ENCODE peak calls at places on chromosomes 2 and 18, in seven cellular contexts. One of them, this sample, is unnamed.

GRCh38 chr2:97699765-97700444 is 13.5 kb upstream of the ZAP70 start:
- DNase-seq in AG08396: peak; percentile 68
- DNase-seq in CD4-positive, alpha-beta T cell: peak; percentile 67
- DNase-seq in effector memory CD8-positive, alpha-beta T cell: peak; percentile 59
- DNase-seq in left colon: no peak
- DNase-seq in Right ventricle myocardium superior: no peak
- DNase-seq in Calu3: peak; percentile 73
- DNase-seq in this sample: peak; percentile 83

GRCh38 chr18:7941533-7941932 is 374.4 kb downstream of the PTPRM start:
- DNase-seq in Calu3: peak; percentile 74
- DNase-seq in effector memory CD8-positive, alpha-beta T cell: no peak
- DNase-seq in AG08396: no peak
- DNase-seq in Right ventricle myocardium superior: no peak
- DNase-seq in left colon: peak; percentile 81
- DNase-seq in CD4-positive, alpha-beta T cell: no peak
- DNase-seq in this sample: no peak

GRCh38 chr18:46469186-46469915 is 187.7 kb downstream of the LOXHD1 start:
- DNase-seq in CD4-positive, alpha-beta T cell: no peak
- DNase-seq in AG08396: no peak
- DNase-seq in Right ventricle myocardium superior: no peak
- DNase-seq in Calu3: no peak
- DNase-seq in effector memory CD8-positive, alpha-beta T cell: no peak
- DNase-seq in left colon: no peak
- DNase-seq in this sample: peak; percentile 14

GRCh38 chr2:136136921-136137320 is 19.0 kb upstream of the CXCR4 start:
- DNase-seq in CD4-positive, alpha-beta T cell: no peak
- DNase-seq in Calu3: peak; percentile 35
- DNase-seq in AG08396: no peak
- DNase-seq in effector memory CD8-positive, alpha-beta T cell: peak; percentile 42
- DNase-seq in Right ventricle myocardium superior: no peak
- DNase-seq in left colon: no peak
- DNase-seq in this sample: no peak

GRCh38 chr2:55047677-55048299 is 2.5 kb downstream of the RTN4 start:
- DNase-seq in effector memory CD8-positive, alpha-beta T cell: no peak
- DNase-seq in Right ventricle myocardium superior: no peak
- DNase-seq in left colon: no peak
- DNase-seq in CD4-positive, alpha-beta T cell: no peak
- DNase-seq in AG08396: no peak
- DNase-seq in Calu3: peak; percentile 18
- DNase-seq in this sample: no peak

GRCh38 chr2:74138952-74139323 is 8.8 kb downstream of the BOLA3 start:
- DNase-seq in Calu3: no peak
- DNase-seq in left colon: no peak
- DNase-seq in Right ventricle myocardium superior: no peak
- DNase-seq in AG08396: no peak
- DNase-seq in effector memory CD8-positive, alpha-beta T cell: no peak
- DNase-seq in CD4-positive, alpha-beta T cell: no peak
- DNase-seq in this sample: no peak

GRCh38 chr2:28294451-28294850 is 98.2 kb upstream of the FOSL2 start:
- DNase-seq in left colon: no peak
- DNase-seq in Right ventricle myocardium superior: no peak
- DNase-seq in Calu3: no peak
- DNase-seq in CD4-positive, alpha-beta T cell: no peak
- DNase-seq in AG08396: no peak
- DNase-seq in effector memory CD8-positive, alpha-beta T cell: no peak
- DNase-seq in this sample: no peak

GRCh38 chr2:238908960-238909951 is 61.4 kb downstream of the TWIST2 start:
- DNase-seq in Right ventricle myocardium superior: peak; percentile 81
- DNase-seq in CD4-positive, alpha-beta T cell: peak; percentile 27
- DNase-seq in left colon: no peak
- DNase-seq in Calu3: no peak
- DNase-seq in AG08396: no peak
- DNase-seq in effector memory CD8-positive, alpha-beta T cell: no peak
- DNase-seq in this sample: peak; percentile 85

GRCh38 chr2:190343500-190344274 is at the start of gene INPP1:
- DNase-seq in AG08396: peak; percentile 83
- DNase-seq in Calu3: peak; percentile 61
- DNase-seq in Right ventricle myocardium superior: peak; percentile 84
- DNase-seq in CD4-positive, alpha-beta T cell: peak; percentile 48
- DNase-seq in effector memory CD8-positive, alpha-beta T cell: peak; percentile 21
- DNase-seq in left colon: peak; percentile 80
- DNase-seq in this sample: peak; percentile 78

GRCh38 chr18:80076379-80076778 is 32.7 kb upstream of the ADNP2 start:
- DNase-seq in Calu3: no peak
- DNase-seq in AG08396: no peak
- DNase-seq in left colon: no peak
- DNase-seq in Right ventricle myocardium superior: no peak
- DNase-seq in CD4-positive, alpha-beta T cell: no peak
- DNase-seq in effector memory CD8-positive, alpha-beta T cell: no peak
- DNase-seq in this sample: no peak

GRCh38 chr2:232120911-232121310 is 159.4 kb downstream of the DIS3L2 start:
- DNase-seq in left colon: no peak
- DNase-seq in Calu3: no peak
- DNase-seq in CD4-positive, alpha-beta T cell: no peak
- DNase-seq in Right ventricle myocardium superior: no peak
- DNase-seq in effector memory CD8-positive, alpha-beta T cell: no peak
- DNase-seq in AG08396: no peak
- DNase-seq in this sample: no peak

GRCh38 chr2:192194065-192194865 is 468 bp downstream of the TMEFF2 start:
- DNase-seq in left colon: no peak
- DNase-seq in Right ventricle myocardium superior: peak; percentile 44
- DNase-seq in Calu3: peak; percentile 27
- DNase-seq in AG08396: peak; percentile 46
- DNase-seq in effector memory CD8-positive, alpha-beta T cell: peak; percentile 4
- DNase-seq in CD4-positive, alpha-beta T cell: peak; percentile 34
- DNase-seq in this sample: peak; percentile 32

GRCh38 chr2:174053285-174053684 is 88.1 kb upstream of the SP3 start:
- DNase-seq in Right ventricle myocardium superior: no peak
- DNase-seq in Calu3: no peak
- DNase-seq in effector memory CD8-positive, alpha-beta T cell: no peak
- DNase-seq in left colon: no peak
- DNase-seq in AG08396: no peak
- DNase-seq in CD4-positive, alpha-beta T cell: no peak
- DNase-seq in this sample: no peak

GRCh38 chr2:221787561-221787960 is 215.5 kb upstream of the EPHA4 start:
- DNase-seq in Calu3: no peak
- DNase-seq in AG08396: no peak
- DNase-seq in effector memory CD8-positive, alpha-beta T cell: no peak
- DNase-seq in Right ventricle myocardium superior: no peak
- DNase-seq in CD4-positive, alpha-beta T cell: no peak
- DNase-seq in left colon: no peak
- DNase-seq in this sample: no peak

GRCh38 chr2:3459185-3460015 is 59.9 kb downstream of the ADI1 start:
- DNase-seq in Calu3: no peak
- DNase-seq in CD4-positive, alpha-beta T cell: no peak
- DNase-seq in effector memory CD8-positive, alpha-beta T cell: no peak
- DNase-seq in AG08396: no peak
- DNase-seq in Right ventricle myocardium superior: peak; percentile 83
- DNase-seq in left colon: no peak
- DNase-seq in this sample: no peak

GRCh38 chr2:135904590-135904989 is 28.3 kb upstream of the MCM6 start:
- DNase-seq in CD4-positive, alpha-beta T cell: no peak
- DNase-seq in effector memory CD8-positive, alpha-beta T cell: no peak
- DNase-seq in Calu3: no peak
- DNase-seq in left colon: no peak
- DNase-seq in Right ventricle myocardium superior: no peak
- DNase-seq in AG08396: peak; percentile 22
- DNase-seq in this sample: peak; percentile 14

GRCh38 chr2:173235947-173236803 is 118.5 kb upstream of the CDCA7 start:
- DNase-seq in CD4-positive, alpha-beta T cell: no peak
- DNase-seq in AG08396: no peak
- DNase-seq in Calu3: no peak
- DNase-seq in effector memory CD8-positive, alpha-beta T cell: no peak
- DNase-seq in Right ventricle myocardium superior: no peak
- DNase-seq in left colon: no peak
- DNase-seq in this sample: no peak

GRCh38 chr18:23134780-23135678 is at the start of gene CABLES1:
- DNase-seq in AG08396: peak; percentile 78
- DNase-seq in CD4-positive, alpha-beta T cell: peak; percentile 38
- DNase-seq in left colon: peak; percentile 59
- DNase-seq in effector memory CD8-positive, alpha-beta T cell: no peak
- DNase-seq in Calu3: peak; percentile 68
- DNase-seq in Right ventricle myocardium superior: peak; percentile 74
- DNase-seq in this sample: peak; percentile 65

GRCh38 chr2:224658776-224659175 is 57.4 kb downstream of the CCDC195 start:
- DNase-seq in left colon: no peak
- DNase-seq in effector memory CD8-positive, alpha-beta T cell: no peak
- DNase-seq in Calu3: no peak
- DNase-seq in CD4-positive, alpha-beta T cell: no peak
- DNase-seq in Right ventricle myocardium superior: no peak
- DNase-seq in AG08396: no peak
- DNase-seq in this sample: peak; percentile 74

GRCh38 chr18:58754544-58755068 is 83.3 kb downstream of the MALT1 start:
- DNase-seq in effector memory CD8-positive, alpha-beta T cell: no peak
- DNase-seq in CD4-positive, alpha-beta T cell: no peak
- DNase-seq in Right ventricle myocardium superior: peak; percentile 65
- DNase-seq in Calu3: no peak
- DNase-seq in left colon: no peak
- DNase-seq in AG08396: no peak
- DNase-seq in this sample: no peak

GRCh38 chr2:157875720-157876065 is 437 bp downstream of the ACVR1 start:
- DNase-seq in CD4-positive, alpha-beta T cell: peak; percentile 65
- DNase-seq in Right ventricle myocardium superior: peak; percentile 72
- DNase-seq in AG08396: no peak
- DNase-seq in Calu3: peak; percentile 71
- DNase-seq in effector memory CD8-positive, alpha-beta T cell: peak; percentile 53
- DNase-seq in left colon: peak; percentile 34
- DNase-seq in this sample: no peak

GRCh38 chr2:74513605-74514367 is 464 bp upstream of the TLX2 start:
- DNase-seq in Right ventricle myocardium superior: no peak
- DNase-seq in CD4-positive, alpha-beta T cell: no peak
- DNase-seq in left colon: no peak
- DNase-seq in Calu3: no peak
- DNase-seq in effector memory CD8-positive, alpha-beta T cell: no peak
- DNase-seq in AG08396: no peak
- DNase-seq in this sample: peak; percentile 31

GRCh38 chr2:43159797-43160196 is 66.6 kb downstream of the ZFP36L2 start:
- DNase-seq in Right ventricle myocardium superior: no peak
- DNase-seq in left colon: no peak
- DNase-seq in AG08396: no peak
- DNase-seq in CD4-positive, alpha-beta T cell: no peak
- DNase-seq in effector memory CD8-positive, alpha-beta T cell: no peak
- DNase-seq in Calu3: no peak
- DNase-seq in this sample: peak; percentile 30

GRCh38 chr2:238507836-238508235 is 81.1 kb downstream of the ASB1 start:
- DNase-seq in CD4-positive, alpha-beta T cell: no peak
- DNase-seq in effector memory CD8-positive, alpha-beta T cell: no peak
- DNase-seq in left colon: no peak
- DNase-seq in Calu3: no peak
- DNase-seq in Right ventricle myocardium superior: no peak
- DNase-seq in AG08396: no peak
- DNase-seq in this sample: no peak

GRCh38 chr2:42200534-42201227 is 31.5 kb downstream of the EML4 start:
- DNase-seq in AG08396: peak; percentile 9
- DNase-seq in left colon: no peak
- DNase-seq in Right ventricle myocardium superior: no peak
- DNase-seq in CD4-positive, alpha-beta T cell: no peak
- DNase-seq in effector memory CD8-positive, alpha-beta T cell: no peak
- DNase-seq in Calu3: no peak
- DNase-seq in this sample: peak; percentile 40

GRCh38 chr2:96260404-96261260 is 5.2 kb downstream of the TMEM127 start:
- DNase-seq in left colon: peak; percentile 85
- DNase-seq in effector memory CD8-positive, alpha-beta T cell: no peak
- DNase-seq in Calu3: peak; percentile 71
- DNase-seq in CD4-positive, alpha-beta T cell: no peak
- DNase-seq in AG08396: peak; percentile 87
- DNase-seq in Right ventricle myocardium superior: peak; percentile 81
- DNase-seq in this sample: peak; percentile 96